ENCODE peak calls at places on chromosome 14, in nine cellular contexts. J is body of pancreas; F is memory B cell; Z is activated CD8-positive, alpha-beta memory T cell treated with anti-CD3 and anti-CD28 coated beads, Interleukin-2, amount 50 U/mL, for 4 hours; U is pulmonary artery endothelial cell; V is A549; A is T-helper 9 cell; P is activated naive CD4-positive, alpha-beta T cell; S is left cardiac atrium. H is an unnamed sample.

GRCh38 chr14:104436047-104436531 is 143.5 kb upstream of the C14orf180 start:
- DNase-seq in J (peak), F (no peak), Z (peak), U (peak), V (no peak), A (no peak), P (no peak), S (peak), H (no peak)

GRCh38 chr14:76101980-76102379 is 49.7 kb upstream of the GPATCH2L start:
- DNase-seq in J (no peak), F (no peak), Z (no peak), U (no peak), V (no peak), A (no peak), P (no peak), S (no peak), H (no peak)

GRCh38 chr14:27387458-27387857 is 789.6 kb upstream of the NOVA1 start:
- DNase-seq in J (no peak), F (no peak), Z (no peak), U (no peak), V (no peak), A (no peak), P (no peak), S (no peak), H (no peak)

GRCh38 chr14:61653507-61653906 is 41.8 kb upstream of the HIF1A start:
- DNase-seq in J (peak), F (no peak), Z (no peak), U (peak), V (peak), A (no peak), P (no peak), S (peak), H (no peak)

GRCh38 chr14:71720978-71721624 is 211.1 kb upstream of the RGS6 start:
- DNase-seq in J (peak), F (no peak), Z (no peak), U (peak), V (peak), A (no peak), P (no peak), S (no peak), H (no peak)

GRCh38 chr14:94655169-94655710 is 43.0 kb downstream of the SERPINA3 start:
- DNase-seq in J (no peak), F (no peak), Z (no peak), U (no peak), V (no peak), A (no peak), P (no peak), S (no peak), H (no peak)

GRCh38 chr14:52325126-52325525 is 11.0 kb downstream of the PTGER2 start:
- DNase-seq in J (no peak), F (no peak), Z (no peak), U (no peak), V (no peak), A (no peak), P (no peak), S (no peak), H (no peak)

GRCh38 chr14:52913271-52913670 is 37.6 kb downstream of the FERMT2 start:
- DNase-seq in J (no peak), F (no peak), Z (no peak), U (no peak), V (no peak), A (no peak), P (no peak), S (no peak), H (no peak)

GRCh38 chr14:51732494-51733080 is 80.9 kb downstream of the FRMD6 start:
- DNase-seq in J (no peak), F (no peak), Z (no peak), U (no peak), V (no peak), A (no peak), P (no peak), S (no peak), H (no peak)

GRCh38 chr14:93063393-93063792 is 52.3 kb downstream of the ITPK1 start:
- DNase-seq in J (no peak), F (no peak), Z (no peak), U (no peak), V (no peak), A (no peak), P (no peak), S (no peak), H (no peak)

GRCh38 chr14:68518910-68519686 is 273.8 kb downstream of the ZFP36L1 start:
- DNase-seq in J (peak), F (no peak), Z (no peak), U (no peak), V (no peak), A (no peak), P (no peak), S (no peak), H (no peak)

GRCh38 chr14:22836301-22837058 is at the start of gene MMP14:
- DNase-seq in J (peak), F (no peak), Z (no peak), U (no peak), V (no peak), A (no peak), P (no peak), S (peak), H (no peak)

GRCh38 chr14:68982581-68982980 is 3.5 kb upstream of the ACTN1 start:
- DNase-seq in J (no peak), F (no peak), Z (no peak), U (no peak), V (no peak), A (no peak), P (no peak), S (no peak), H (no peak)

GRCh38 chr14:20760950-20761349 is 7.3 kb upstream of the EDDM3B start:
- DNase-seq in J (no peak), F (no peak), Z (no peak), U (no peak), V (no peak), A (no peak), P (no peak), S (no peak), H (no peak)

GRCh38 chr14:88023658-88024187 is 18.8 kb downstream of the GPR65 start:
- DNase-seq in J (no peak), F (no peak), Z (no peak), U (no peak), V (no peak), A (no peak), P (no peak), S (no peak), H (no peak)

GRCh38 chr14:50524731-50525510 is 7.4 kb downstream of the MAP4K5 start:
- DNase-seq in J (no peak), F (no peak), Z (no peak), U (no peak), V (no peak), A (no peak), P (no peak), S (no peak), H (no peak)

GRCh38 chr14:62420853-62421252 is 624.4 kb downstream of the KCNH5 start:
- DNase-seq in J (no peak), F (no peak), Z (no peak), U (no peak), V (no peak), A (no peak), P (no peak), S (no peak), H (no peak)

GRCh38 chr14:64510825-64511679 is 6.5 kb downstream of the ZBTB1 start:
- DNase-seq in J (peak), F (peak), Z (peak), U (no peak), V (peak), A (peak), P (peak), S (peak), H (peak)

GRCh38 chr14:86799244-86799647 is 1193.7 kb downstream of the GALC start:
- DNase-seq in J (no peak), F (no peak), Z (no peak), U (no peak), V (peak), A (no peak), P (no peak), S (no peak), H (no peak)

GRCh38 chr14:69592923-69593677 is 18.3 kb upstream of the SUSD6 start:
- DNase-seq in J (no peak), F (no peak), Z (no peak), U (no peak), V (no peak), A (no peak), P (no peak), S (no peak), H (no peak)

GRCh38 chr14:104749111-104749649 is 3.8 kb upstream of the SIVA1 start:
- DNase-seq in J (no peak), F (no peak), Z (no peak), U (no peak), V (no peak), A (no peak), P (no peak), S (no peak), H (no peak)

GRCh38 chr14:106564058-106564643 is 1037.8 kb downstream of the TMEM121 start:
- DNase-seq in J (peak), F (peak), Z (peak), U (no peak), V (peak), A (peak), P (peak), S (no peak), H (peak)

GRCh38 chr14:36665887-36666415 is 4.3 kb downstream of the PAX9 start:
- DNase-seq in J (no peak), F (no peak), Z (no peak), U (no peak), V (no peak), A (no peak), P (no peak), S (no peak), H (no peak)

GRCh38 chr14:50057331-50057730 is 59.0 kb downstream of the VCPKMT start:
- DNase-seq in J (no peak), F (no peak), Z (no peak), U (no peak), V (no peak), A (no peak), P (no peak), S (no peak), H (no peak)

GRCh38 chr14:29861996-29862395 is 65.7 kb downstream of the PRKD1 start:
- DNase-seq in J (no peak), F (no peak), Z (no peak), U (no peak), V (no peak), A (no peak), P (no peak), S (no peak), H (no peak)

GRCh38 chr14:100994082-100994481 is 90.6 kb upstream of the RTL1 start:
- DNase-seq in J (no peak), F (no peak), Z (no peak), U (no peak), V (peak), A (no peak), P (no peak), S (no peak), H (no peak)

GRCh38 chr14:69138189-69138535 is 14.8 kb downstream of the DCAF5 start:
- DNase-seq in J (no peak), F (no peak), Z (no peak), U (no peak), V (no peak), A (no peak), P (no peak), S (no peak), H (no peak)

GRCh38 chr14:67317822-67318221 is 41.8 kb downstream of the ATP6V1D start:
- DNase-seq in J (no peak), F (no peak), Z (no peak), U (no peak), V (no peak), A (no peak), P (no peak), S (no peak), H (no peak)

GRCh38 chr14:36988989-36989388 is 183.4 kb downstream of the SLC25A21 start:
- DNase-seq in J (no peak), F (no peak), Z (no peak), U (no peak), V (no peak), A (no peak), P (no peak), S (no peak), H (no peak)

GRCh38 chr14:105013150-105013787 is 7.6 kb downstream of the CDCA4 start:
- DNase-seq in J (peak), F (no peak), Z (no peak), U (no peak), V (no peak), A (no peak), P (no peak), S (peak), H (no peak)

GRCh38 chr14:91143862-91144261 is 30.0 kb downstream of the DGLUCY start:
- DNase-seq in J (peak), F (no peak), Z (no peak), U (no peak), V (no peak), A (no peak), P (no peak), S (peak), H (no peak)

GRCh38 chr14:93085916-93086315 is 29.8 kb downstream of the ITPK1 start:
- DNase-seq in J (no peak), F (no peak), Z (no peak), U (no peak), V (peak), A (no peak), P (no peak), S (no peak), H (no peak)

GRCh38 chr14:96136361-96136760 is 68.3 kb upstream of the BDKRB2 start:
- DNase-seq in J (no peak), F (no peak), Z (no peak), U (no peak), V (peak), A (no peak), P (no peak), S (no peak), H (no peak)

GRCh38 chr14:104977008-104977680 is 1.0 kb downstream of the AHNAK2 start:
- DNase-seq in J (peak), F (no peak), Z (peak), U (no peak), V (peak), A (no peak), P (no peak), S (peak), H (no peak)